ENCODE peak calls at places on chromosomes 5 and 9, in nine cellular contexts. X is left lung, L is lower lobe of right lung, U is brain microvascular endothelial cell, E is BE2C, V is astrocyte, S is body of pancreas, Y is pancreas, B is cardiac muscle cell. T is an unnamed sample.

GRCh38 chr5:71748360-71748759 is 29.3 kb downstream of the CARTPT start:
- DNase-seq in X (no peak), L (peak), U (no peak), E (peak), V (no peak), S (peak), Y (peak), B (no peak), T (no peak)

GRCh38 chr5:123119334-123119986 is 30.4 kb downstream of the PRDM6 start:
- DNase-seq in X (peak), L (peak), U (peak), E (no peak), V (peak), S (no peak), Y (no peak), B (peak), T (no peak)

GRCh38 chr9:306907-307306 is 92.2 kb downstream of the DOCK8 start:
- DNase-seq in X (no peak), L (no peak), U (no peak), E (no peak), V (no peak), S (peak), Y (no peak), B (no peak), T (peak)

GRCh38 chr5:96331210-96331609 is 101.8 kb downstream of the PCSK1 start:
- DNase-seq in X (no peak), L (no peak), U (no peak), E (no peak), V (no peak), S (no peak), Y (no peak), B (no peak), T (no peak)

GRCh38 chr9:103397868-103398600 is 402.9 kb downstream of the CYLC2 start:
- DNase-seq in X (no peak), L (no peak), U (peak), E (peak), V (peak), S (peak), Y (no peak), B (peak), T (no peak)

GRCh38 chr9:87840126-87840525 is 42.6 kb upstream of the SPATA31E1 start:
- DNase-seq in X (no peak), L (no peak), U (no peak), E (no peak), V (no peak), S (no peak), Y (no peak), B (no peak), T (no peak)

GRCh38 chr5:93421987-93422391 is 159.0 kb downstream of the NR2F1-AS1 start:
- DNase-seq in X (no peak), L (no peak), U (no peak), E (peak), V (peak), S (no peak), Y (no peak), B (no peak), T (no peak)

GRCh38 chr9:129587487-129588262 is 33.2 kb downstream of the C9orf50 start:
- DNase-seq in X (no peak), L (no peak), U (no peak), E (no peak), V (no peak), S (no peak), Y (no peak), B (no peak), T (no peak)

GRCh38 chr9:20048437-20048836 is 259.6 kb upstream of the SLC24A2 start:
- DNase-seq in X (no peak), L (no peak), U (no peak), E (no peak), V (no peak), S (no peak), Y (no peak), B (no peak), T (no peak)

GRCh38 chr5:169848271-169848670 is 132.0 kb downstream of the INSYN2B start:
- DNase-seq in X (no peak), L (no peak), U (no peak), E (no peak), V (no peak), S (no peak), Y (no peak), B (no peak), T (no peak)

GRCh38 chr9:125541840-125542243 is 165.2 kb downstream of the MAPKAP1 start:
- DNase-seq in X (no peak), L (no peak), U (no peak), E (peak), V (peak), S (no peak), Y (no peak), B (no peak), T (no peak)

GRCh38 chr5:34415559-34416198 is 240.4 kb upstream of the RAI14 start:
- DNase-seq in X (no peak), L (no peak), U (peak), E (no peak), V (no peak), S (no peak), Y (no peak), B (no peak), T (no peak)

GRCh38 chr9:101673642-101674041 is 64.8 kb downstream of the GRIN3A start:
- DNase-seq in X (no peak), L (no peak), U (no peak), E (no peak), V (no peak), S (no peak), Y (no peak), B (no peak), T (no peak)

GRCh38 chr9:125594211-125594610 is 112.8 kb downstream of the MAPKAP1 start:
- DNase-seq in X (no peak), L (no peak), U (no peak), E (no peak), V (no peak), S (no peak), Y (no peak), B (no peak), T (no peak)

GRCh38 chr5:150464554-150465012 is 15.0 kb upstream of the RPS14 start:
- DNase-seq in X (no peak), L (no peak), U (no peak), E (no peak), V (no peak), S (peak), Y (no peak), B (no peak), T (no peak)

GRCh38 chr5:53560028-53560427 is 411 bp upstream of the NDUFS4 start:
- DNase-seq in X (no peak), L (no peak), U (no peak), E (no peak), V (no peak), S (no peak), Y (no peak), B (no peak), T (no peak)

GRCh38 chr5:115291397-115291796 is 5.1 kb downstream of the CCDC112 start:
- DNase-seq in X (no peak), L (no peak), U (no peak), E (no peak), V (no peak), S (no peak), Y (no peak), B (no peak), T (no peak)

GRCh38 chr5:24161559-24161958 is 483.2 kb downstream of the CDH10 start:
- DNase-seq in X (no peak), L (no peak), U (no peak), E (no peak), V (no peak), S (no peak), Y (no peak), B (no peak), T (no peak)

GRCh38 chr5:53552561-53552960 is 7.9 kb upstream of the NDUFS4 start:
- DNase-seq in X (no peak), L (no peak), U (no peak), E (no peak), V (no peak), S (no peak), Y (no peak), B (no peak), T (no peak)

GRCh38 chr9:94298949-94299599 is 29.4 kb downstream of the NUTM2F start:
- DNase-seq in X (no peak), L (no peak), U (peak), E (no peak), V (no peak), S (no peak), Y (no peak), B (no peak), T (no peak)

GRCh38 chr9:79482078-79482477 is 89.7 kb upstream of the TLE4 start:
- DNase-seq in X (no peak), L (no peak), U (no peak), E (no peak), V (no peak), S (no peak), Y (no peak), B (no peak), T (no peak)

GRCh38 chr9:130579738-130580463 is 524 bp downstream of the FUBP3 start:
- DNase-seq in X (no peak), L (no peak), U (no peak), E (no peak), V (no peak), S (no peak), Y (no peak), B (no peak), T (no peak)

GRCh38 chr5:106254784-106255183 is 1416.0 kb downstream of the EFNA5 start:
- DNase-seq in X (no peak), L (no peak), U (no peak), E (no peak), V (no peak), S (no peak), Y (no peak), B (no peak), T (no peak)

GRCh38 chr5:180839935-180840334 is 21.1 kb downstream of the ZFP62 start:
- DNase-seq in X (no peak), L (no peak), U (no peak), E (no peak), V (no peak), S (no peak), Y (no peak), B (no peak), T (no peak)

GRCh38 chr5:175840050-175840841 is 31.1 kb upstream of the CPLX2 start:
- DNase-seq in X (no peak), L (no peak), U (peak), E (no peak), V (peak), S (no peak), Y (no peak), B (no peak), T (no peak)

GRCh38 chr9:130825051-130825651 is 9.9 kb upstream of the ABL1 start:
- DNase-seq in X (no peak), L (no peak), U (peak), E (no peak), V (peak), S (no peak), Y (no peak), B (peak), T (no peak)

GRCh38 chr5:148998174-148998797 is 64.6 kb downstream of the SH3TC2 start:
- DNase-seq in X (no peak), L (no peak), U (peak), E (peak), V (peak), S (peak), Y (no peak), B (peak), T (no peak)

GRCh38 chr5:85952680-85953079 is 665.1 kb upstream of the COX7C start:
- DNase-seq in X (no peak), L (no peak), U (no peak), E (no peak), V (no peak), S (no peak), Y (no peak), B (no peak), T (no peak)

GRCh38 chr5:85951707-85952210 is 666.0 kb upstream of the COX7C start:
- DNase-seq in X (no peak), L (no peak), U (no peak), E (no peak), V (no peak), S (no peak), Y (no peak), B (no peak), T (no peak)
- TF ChIP-seq CTCF in X (no peak), L (no peak), U (no peak), E (no peak), V (no peak), S (no peak), Y (no peak), B (no peak), T (no peak)

DNA sequence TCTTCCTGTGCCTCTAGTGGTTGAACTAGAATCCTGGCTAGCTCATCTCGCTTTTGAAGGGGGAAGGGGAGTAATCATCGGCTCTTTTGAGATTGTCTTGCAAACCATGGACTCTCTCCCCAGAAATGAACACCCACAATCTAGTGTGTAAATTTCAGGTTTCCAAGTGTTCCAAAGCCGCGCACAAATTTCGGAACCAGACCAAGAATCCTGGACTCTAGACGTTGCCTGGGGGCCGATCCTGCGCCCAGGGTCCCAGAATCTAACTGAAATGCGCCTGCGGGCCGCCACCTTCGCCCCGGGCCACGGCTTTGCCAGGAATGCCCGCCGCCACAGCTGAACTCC is 4.8 kb upstream of the FOXE1 start:
- DNase-seq in X (no peak), L (no peak), U (no peak), E (no peak), V (no peak), S (no peak), Y (no peak), B (no peak), T (no peak)
- TF ChIP-seq CTCF in X (no peak), L (no peak), U (peak), E (no peak), V (peak), S (no peak), Y (no peak), B (no peak), T (no peak)

GRCh38 chr5:37724395-37725125 is 115.3 kb downstream of the GDNF start:
- DNase-seq in X (no peak), L (no peak), U (no peak), E (peak), V (peak), S (no peak), Y (no peak), B (no peak), T (no peak)

GRCh38 chr5:37725185-37725584 is 114.7 kb downstream of the GDNF start:
- DNase-seq in X (no peak), L (no peak), U (no peak), E (no peak), V (no peak), S (no peak), Y (no peak), B (no peak), T (no peak)

GRCh38 chr5:37721447-37721871 is 118.4 kb downstream of the GDNF start:
- DNase-seq in X (no peak), L (no peak), U (peak), E (no peak), V (peak), S (no peak), Y (no peak), B (no peak), T (peak)

GRCh38 chr5:37722236-37723146 is 117.3 kb downstream of the GDNF start:
- DNase-seq in X (no peak), L (no peak), U (peak), E (no peak), V (peak), S (no peak), Y (no peak), B (no peak), T (peak)

DNA sequence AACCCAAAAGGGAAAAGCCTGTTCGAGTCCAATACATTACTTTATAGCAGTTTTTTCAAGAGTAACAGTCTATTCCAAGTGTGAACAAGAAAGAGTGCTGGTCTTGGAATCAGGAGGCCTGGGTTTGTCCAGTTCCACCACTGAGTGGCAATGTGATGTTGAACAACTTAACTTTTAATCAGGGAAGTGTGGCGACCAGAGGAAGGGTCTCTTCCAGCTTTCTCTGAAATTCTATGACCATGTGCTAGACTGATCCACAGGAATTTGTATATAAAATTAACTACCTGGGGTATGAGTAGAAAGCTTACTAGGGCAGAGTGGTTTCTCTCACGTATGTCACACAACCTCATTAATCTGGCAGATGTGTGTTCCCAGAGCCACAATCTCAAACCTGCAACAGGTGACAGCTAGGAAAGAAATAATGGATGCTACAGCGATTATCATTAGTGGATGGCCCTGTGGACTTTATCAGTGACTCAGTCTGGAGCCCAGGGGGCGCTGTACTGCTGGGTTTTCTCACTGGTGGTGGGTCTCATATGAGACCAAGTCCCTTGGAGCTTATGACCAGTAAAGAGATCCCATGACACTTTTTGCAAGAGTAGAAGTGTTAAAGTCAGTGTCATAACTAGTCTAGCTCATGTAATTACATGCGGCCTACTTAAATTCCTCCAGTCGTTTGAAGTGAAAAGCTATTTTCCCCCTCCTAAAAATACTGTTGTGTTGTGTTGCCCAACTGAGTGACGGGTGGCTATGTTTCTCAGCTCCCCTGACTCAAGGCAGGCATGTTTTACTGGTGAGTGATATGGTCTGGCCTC is 116.5 kb downstream of the GDNF start:
- DNase-seq in X (no peak), L (no peak), U (no peak), E (peak), V (peak), S (no peak), Y (no peak), B (peak), T (no peak)
- TF ChIP-seq CTCF in X (no peak), L (no peak), U (peak), E (peak), V (peak), S (no peak), Y (no peak), B (peak), T (peak)

DNA sequence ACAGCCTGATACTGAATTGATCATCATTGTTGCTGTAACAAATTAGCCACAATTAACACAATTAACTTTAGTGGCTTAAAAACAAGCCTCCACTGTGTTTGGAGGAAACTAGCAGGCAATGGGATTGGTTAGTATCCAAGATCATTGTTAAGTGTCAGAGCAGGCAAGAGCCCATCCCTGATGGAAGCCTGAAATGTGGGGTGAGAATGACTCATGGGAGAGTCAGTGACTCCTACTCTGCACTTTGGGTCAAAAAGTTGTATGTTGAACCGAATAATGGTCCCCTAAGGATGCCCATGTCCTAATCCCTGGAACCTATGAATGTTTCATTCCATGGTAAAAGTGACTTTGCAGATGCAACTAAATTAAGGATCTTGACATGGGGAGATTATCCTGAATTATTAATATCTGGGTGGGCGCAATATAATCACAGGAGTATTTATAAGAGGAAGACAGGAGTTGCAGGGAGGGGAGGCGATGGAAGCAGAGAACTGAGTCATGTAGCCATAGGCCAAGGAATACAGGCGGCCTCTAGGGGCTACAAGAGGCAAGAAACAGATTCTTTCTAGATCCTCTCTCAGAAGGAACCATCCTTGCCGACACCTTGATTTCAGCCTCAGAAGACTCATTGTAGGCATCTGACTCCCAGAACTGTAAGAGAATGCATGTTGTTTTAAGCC is 28.8 kb downstream of the ALG2 start:
- DNase-seq in X (no peak), L (no peak), U (no peak), E (no peak), V (no peak), S (no peak), Y (no peak), B (no peak), T (no peak)
- TF ChIP-seq CTCF in X (no peak), L (no peak), U (peak), E (peak), V (no peak), S (no peak), Y (no peak), B (peak), T (no peak)

DNA sequence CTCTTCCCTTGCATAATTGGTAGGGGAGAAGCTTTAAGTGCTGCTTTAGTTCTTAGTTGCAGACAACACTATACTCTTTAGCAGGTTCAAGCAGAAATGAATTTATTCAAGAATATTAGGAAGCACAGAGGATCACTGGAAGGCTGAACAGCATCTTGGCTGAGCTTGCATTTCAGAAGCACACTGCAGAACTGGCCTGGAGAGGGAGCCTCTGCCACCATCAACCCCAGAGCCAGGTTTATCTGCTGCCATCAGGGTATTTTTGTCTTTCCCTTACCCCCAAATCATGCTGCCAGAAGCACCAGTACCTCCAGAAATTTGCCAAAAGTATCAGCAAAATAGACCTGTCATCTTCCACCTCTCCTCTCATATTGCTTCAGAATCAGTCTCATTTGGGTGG is 440.7 kb downstream of the DMAC1 start:
- DNase-seq in X (no peak), L (no peak), U (no peak), E (no peak), V (no peak), S (no peak), Y (no peak), B (peak), T (no peak)
- TF ChIP-seq CTCF in X (no peak), L (no peak), U (peak), E (no peak), V (no peak), S (no peak), Y (no peak), B (peak), T (no peak)

T was measured in CD14-positive monocyte.